ENCODE peak calls at places on chromosomes 16 and 17, in eight cellular contexts. C, O, S, Z, M, T, X and P are unnamed samples.
A peak's percentile ranks its signal among the peaks of the same experiment; 100 is the strongest.

GRCh38 chr16:3188925-3189825 is 1.2 kb downstream of the OR1F1 start:
- DNase-seq in T (peak; percentile 54), O (no peak), Z (no peak), X (no peak), S (peak; percentile 52), C (peak; percentile 59), M (no peak), P (no peak)

GRCh38 chr17:15247891-15248529 is 17.1 kb downstream of the PMP22 start:
- DNase-seq in O (no peak), X (no peak), C (no peak), M (no peak), S (peak; percentile 47), T (no peak), Z (no peak), P (no peak)

GRCh38 chr16:70432800-70433455 is 6.0 kb downstream of the ST3GAL2 start:
- DNase-seq in M (no peak), O (no peak), S (no peak), Z (peak; percentile 39), X (no peak), T (peak; percentile 59), C (no peak), P (no peak)

GRCh38 chr17:52790359-52790955 is 631.9 kb upstream of the CA10 start:
- DNase-seq in Z (no peak), M (no peak), O (no peak), C (no peak), T (peak; percentile 51), X (no peak), S (no peak), P (no peak)

GRCh38 chr17:53148058-53148457 is 674.7 kb upstream of the KIF2B start:
- DNase-seq in X (no peak), C (no peak), Z (no peak), O (no peak), M (no peak), T (no peak), S (no peak), P (no peak)

GRCh38 chr16:13390093-13390985 is 488.9 kb downstream of the SHISA9 start:
- DNase-seq in Z (no peak), C (no peak), X (no peak), O (no peak), T (no peak), S (no peak), M (no peak), P (no peak)

GRCh38 chr17:35069311-35069710 is 5.8 kb upstream of the RFFL start:
- DNase-seq in S (no peak), Z (no peak), X (no peak), M (no peak), O (no peak), T (no peak), C (peak; percentile 66), P (no peak)

GRCh38 chr17:57551321-57552079 is 193.6 kb downstream of the CCDC182 start:
- DNase-seq in O (no peak), Z (no peak), M (no peak), X (peak; percentile 96), C (no peak), S (no peak), T (no peak), P (no peak)

GRCh38 chr17:4362141-4362540 is 4.3 kb downstream of the UBE2G1 start:
- DNase-seq in O (no peak), Z (no peak), X (no peak), T (peak; percentile 6), M (no peak), C (no peak), S (no peak), P (no peak)

GRCh38 chr16:35741546-35741945 is 2282.1 kb downstream of the TP53TG3F start:
- DNase-seq in C (no peak), S (no peak), O (no peak), Z (no peak), T (no peak), X (no peak), M (no peak), P (no peak)

GRCh38 chr16:87216148-87216823 is 100.9 kb downstream of the C16orf95 start:
- DNase-seq in O (no peak), S (no peak), Z (no peak), T (no peak), X (no peak), M (no peak), C (no peak), P (no peak)

GRCh38 chr17:56213031-56213430 is 59.8 kb downstream of the ANKFN1 start:
- DNase-seq in X (no peak), S (no peak), Z (no peak), C (peak; percentile 10), O (no peak), M (no peak), T (no peak), P (no peak)

GRCh38 chr17:16463341-16464000 is 28.5 kb downstream of the LRRC75A start:
- DNase-seq in C (peak; percentile 59), Z (no peak), O (peak; percentile 73), S (no peak), T (peak; percentile 73), X (no peak), M (no peak), P (peak; percentile 63)

GRCh38 chr16:21101631-21102420 is 48.8 kb downstream of the DNAH3 start:
- DNase-seq in O (peak; percentile 46), X (no peak), Z (no peak), C (peak; percentile 20), M (no peak), T (peak; percentile 53), S (peak; percentile 50), P (peak; percentile 21)

GRCh38 chr16:81313731-81314602 is 795 bp upstream of the GAN start:
- DNase-seq in S (no peak), C (no peak), Z (no peak), X (no peak), M (no peak), T (no peak), O (no peak), P (no peak)

DNA sequence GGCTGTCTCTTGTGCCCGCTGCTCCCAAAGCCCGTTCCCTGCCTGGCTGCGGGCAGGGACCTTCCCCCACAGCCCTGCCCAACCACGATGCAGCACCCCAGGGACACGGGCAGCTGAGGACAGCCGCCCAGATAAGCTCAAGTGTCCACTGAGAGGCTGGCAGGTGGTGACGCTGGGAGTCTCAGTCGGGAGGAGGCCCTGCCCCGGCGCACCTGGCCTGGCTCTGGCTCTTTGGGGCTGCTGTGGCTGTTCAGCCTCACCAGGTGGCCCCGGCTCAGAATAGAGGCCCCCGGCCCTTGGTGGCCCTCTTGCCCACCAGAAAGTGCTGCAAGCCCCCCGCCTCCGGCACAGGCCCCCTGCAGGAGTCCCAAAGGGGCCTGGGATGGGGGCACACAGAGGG is 5.5 kb downstream of the NTHL1 start:
- DNase-seq in T (no peak), X (no peak), M (no peak), C (no peak), O (no peak), S (no peak), Z (no peak), P (peak; percentile 78)
- H3K27ac ChIP-seq in T (no peak overlapping the region), X (no peak overlapping the region), M (no peak overlapping the region), C (no peak overlapping the region), O (peak overlapping the region; percentile 51), S (peak overlapping the region; percentile 90), Z (peak overlapping the region; percentile 12), P (peak overlapping the region; percentile 96)

GRCh38 chr16:72875291-72876036 is 172.5 kb downstream of the ZFHX3 start:
- DNase-seq in M (no peak), Z (no peak), O (peak; percentile 64), T (no peak), X (no peak), C (no peak), S (no peak), P (no peak)
- H3K4me3 ChIP-seq in M (no peak overlapping the region), Z (no peak overlapping the region), O (no peak overlapping the region), T (no peak overlapping the region), X (no peak overlapping the region), C (no peak overlapping the region), S (no peak overlapping the region), P (no peak overlapping the region)

GRCh38 chr17:38325221-38325851 is 18.4 kb downstream of the GPR179 start:
- DNase-seq in O (peak; percentile 19), S (no peak), Z (no peak), T (peak; percentile 35), C (no peak), X (no peak), M (no peak), P (no peak)

GRCh38 chr17:38322897-38323296 is 20.9 kb downstream of the GPR179 start:
- DNase-seq in T (no peak), Z (no peak), O (no peak), M (no peak), X (no peak), C (peak; percentile 62), S (no peak), P (no peak)

GRCh38 chr17:38322156-38322779 is 21.5 kb downstream of the GPR179 start:
- DNase-seq in C (peak; percentile 39), S (peak; percentile 88), Z (peak; percentile 62), X (peak; percentile 41), O (peak; percentile 69), M (peak; percentile 78), T (peak; percentile 59), P (peak; percentile 54)

GRCh38 chr17:38324732-38325131 is 19.0 kb downstream of the GPR179 start:
- DNase-seq in C (no peak), S (no peak), O (peak; percentile 1), X (no peak), Z (no peak), T (no peak), M (no peak), P (no peak)

DNA sequence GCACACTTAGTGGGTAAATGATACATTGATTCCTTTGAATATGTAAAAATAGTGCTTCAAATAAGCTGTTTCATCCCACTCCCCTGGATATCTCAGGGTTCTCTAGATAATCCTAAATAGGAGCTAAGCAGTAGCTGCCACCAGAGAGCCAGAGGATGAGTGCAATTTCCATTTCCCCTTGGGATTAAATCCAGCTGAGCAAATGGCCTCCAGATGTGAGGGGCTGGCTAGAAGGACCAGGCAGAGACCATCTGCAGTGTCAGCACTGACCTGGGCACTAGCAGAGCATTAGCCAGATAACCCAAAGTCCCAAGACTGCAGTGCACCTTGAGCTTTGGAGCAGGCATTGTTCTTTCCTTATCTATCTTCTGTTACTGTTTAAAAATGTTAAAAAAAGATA is 19.6 kb downstream of the GPR179 start:
- DNase-seq in S (no peak), M (no peak), C (no peak), Z (no peak), O (peak; percentile 4), T (no peak), X (no peak), P (no peak)
- H3K27ac ChIP-seq in S (no peak overlapping the region), M (no peak overlapping the region), C (no peak overlapping the region), Z (no peak overlapping the region), O (no peak overlapping the region), T (no peak overlapping the region), X (no peak overlapping the region), P (no peak overlapping the region)

DNA sequence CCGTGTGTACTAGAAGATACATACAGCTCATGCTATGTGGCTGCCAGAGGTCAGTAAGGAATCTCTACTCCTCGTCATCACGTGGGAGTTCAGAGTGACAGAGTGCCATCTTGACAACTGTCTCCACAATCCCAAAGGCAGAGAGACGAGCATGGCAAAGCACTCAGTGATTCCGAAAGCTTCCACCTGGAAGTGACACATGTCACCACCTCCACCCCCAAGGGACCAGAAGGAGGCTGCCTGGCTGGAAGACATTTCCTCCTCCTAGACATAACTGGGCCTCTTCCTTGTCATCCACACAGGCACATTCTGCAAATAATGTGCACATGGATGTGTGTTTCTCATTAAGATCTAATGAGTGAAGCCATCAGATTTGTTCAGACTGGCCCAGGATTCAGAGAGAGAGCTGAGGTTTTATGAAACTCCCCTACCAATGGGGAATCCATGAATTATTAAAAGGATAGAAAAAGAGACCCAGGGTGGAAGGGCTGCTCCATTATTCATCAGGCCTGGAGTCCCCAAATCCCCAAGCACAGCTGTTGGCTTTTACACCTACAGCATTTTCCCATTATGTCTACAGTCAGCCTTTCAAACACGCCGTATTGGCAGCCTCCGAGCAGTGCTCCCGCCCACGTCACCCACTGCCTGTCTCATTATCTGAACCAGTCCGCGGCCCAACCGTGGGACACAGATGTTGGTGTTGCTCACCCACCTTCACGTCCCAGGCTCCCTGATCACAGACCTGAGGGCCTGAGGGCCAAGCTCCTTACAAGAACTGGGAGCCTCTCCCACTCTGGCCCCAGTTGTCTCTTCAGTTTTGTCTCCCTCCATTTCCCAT is 3.3 kb upstream of the CACNG5 start:
- DNase-seq in M (no peak), S (no peak), X (no peak), C (no peak), Z (no peak), O (no peak), T (no peak), P (no peak)
- H3K4me3 ChIP-seq in M (no peak overlapping the region), S (no peak overlapping the region), X (no peak overlapping the region), C (no peak overlapping the region), Z (no peak overlapping the region), O (no peak overlapping the region), T (no peak overlapping the region), P (no peak overlapping the region)